ENCODE peak calls at places on chromosome 2, in four cellular contexts. F, P, U and O are unnamed samples.

GRCh38 chr2:65522922-65523321 is 90.5 kb upstream of the SPRED2 start:
- DNase-seq in P (no peak), F (no peak), U (no peak), O (no peak)

GRCh38 chr2:47401789-47402554 is 984 bp upstream of the MSH2 start:
- DNase-seq in F (no peak), P (no peak), U (no peak), O (no peak)

GRCh38 chr2:121999273-121999672 is 243.8 kb downstream of the TSN start:
- DNase-seq in U (no peak), F (no peak), P (no peak), O (peak)

GRCh38 chr2:11342561-11343343 is 1.7 kb downstream of the ROCK2 start:
- DNase-seq in P (peak), F (no peak), U (no peak), O (no peak)

GRCh38 chr2:55239656-55240222 is 7.3 kb downstream of the RPS27A start:
- DNase-seq in F (no peak), P (peak), U (no peak), O (no peak)

GRCh38 chr2:20925265-20925889 is 102.5 kb upstream of the LDAH start:
- DNase-seq in P (no peak), U (peak), F (no peak), O (peak)

GRCh38 chr2:144364988-144365738 is 154.8 kb downstream of the ZEB2 start:
- DNase-seq in U (no peak), P (no peak), F (peak), O (no peak)

GRCh38 chr2:149858916-149859634 is 271.5 kb upstream of the MMADHC start:
- DNase-seq in F (no peak), P (no peak), U (no peak), O (no peak)

GRCh38 chr2:81007104-81007503 is 702.6 kb upstream of the LRRTM1 start:
- DNase-seq in F (no peak), U (no peak), P (no peak), O (no peak)

GRCh38 chr2:151611351-151611750 is 122.9 kb downstream of the NEB start:
- DNase-seq in P (no peak), U (no peak), F (no peak), O (no peak)

GRCh38 chr2:145563752-145564615 is 1044.1 kb upstream of the ZEB2 start:
- DNase-seq in F (no peak), P (no peak), U (no peak), O (no peak)

GRCh38 chr2:229164545-229165249 is 106.4 kb downstream of the PID1 start:
- DNase-seq in F (no peak), U (no peak), P (no peak), O (no peak)

GRCh38 chr2:109609352-109610024 is 4.3 kb downstream of the SEPTIN10 start:
- DNase-seq in P (no peak), U (no peak), F (no peak), O (no peak)

GRCh38 chr2:111534816-111535803 is 348.9 kb downstream of the ANAPC1 start:
- DNase-seq in P (peak), F (no peak), U (no peak), O (no peak)

GRCh38 chr2:54613794-54614257 is 109.6 kb upstream of the EML6 start:
- DNase-seq in U (no peak), F (no peak), P (no peak), O (no peak)

GRCh38 chr2:67436221-67436620 is 39.1 kb downstream of the ETAA1 start:
- DNase-seq in U (no peak), P (no peak), F (no peak), O (no peak)

GRCh38 chr2:53403836-53404413 is 363.7 kb upstream of the CHAC2 start:
- DNase-seq in P (no peak), U (no peak), F (no peak), O (no peak)

GRCh38 chr2:19785432-19785831 is 116.4 kb downstream of the TTC32 start:
- DNase-seq in P (no peak), U (no peak), F (no peak), O (no peak)

GRCh38 chr2:149410701-149411484 is 80.5 kb downstream of the LYPD6 start:
- DNase-seq in F (no peak), P (no peak), U (no peak), O (no peak)

GRCh38 chr2:208407667-208408066 is 1.1 kb downstream of the PTH2R start:
- DNase-seq in U (peak), F (no peak), P (peak), O (no peak)

GRCh38 chr2:148875387-148876051 is 492 bp downstream of the KIF5C start:
- DNase-seq in F (no peak), P (no peak), U (no peak), O (no peak)

GRCh38 chr2:38583994-38584393 is 18.7 kb downstream of the HNRNPLL start:
- DNase-seq in P (no peak), F (no peak), U (no peak), O (no peak)

GRCh38 chr2:176140520-176141317 is 10.6 kb upstream of the HOXD4 start:
- DNase-seq in P (peak), F (peak), U (peak), O (peak)

GRCh38 chr2:205734436-205734835 is 52.1 kb downstream of the NRP2 start:
- DNase-seq in U (peak), F (no peak), P (peak), O (no peak)

DNA sequence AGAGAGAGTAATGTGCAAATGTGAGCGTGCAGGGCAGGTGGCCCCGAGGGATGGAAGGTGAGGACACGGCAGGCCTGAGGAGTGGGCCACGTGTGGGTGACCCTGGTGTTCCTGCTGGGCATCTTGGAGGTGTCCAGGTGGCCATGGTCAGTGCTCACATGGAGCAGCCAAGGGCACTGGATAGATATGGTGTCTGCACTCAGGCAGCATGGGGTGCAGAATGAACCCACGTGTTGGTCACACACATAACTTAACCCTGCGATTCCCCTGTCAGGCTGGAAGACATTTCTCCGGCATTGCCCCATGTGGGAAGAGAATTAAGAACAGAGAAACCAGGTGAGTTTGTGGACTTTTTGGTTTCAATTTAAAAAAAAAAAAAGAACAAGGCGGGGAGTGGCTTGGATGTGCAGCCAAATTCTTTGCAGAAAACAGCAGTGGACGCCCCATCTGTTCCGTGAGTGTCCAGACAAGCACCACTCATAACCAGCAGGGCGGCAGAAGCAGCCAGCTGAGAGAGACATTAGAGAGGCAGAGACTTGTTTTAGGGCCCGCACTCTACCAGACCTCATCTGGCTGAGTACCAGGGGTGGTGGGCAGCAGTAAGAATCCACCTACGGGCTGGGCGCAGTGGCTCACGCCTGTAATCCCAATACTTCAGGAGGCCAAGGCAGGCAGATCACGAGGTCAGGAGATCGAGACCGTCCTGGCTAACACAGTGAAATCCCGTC is 249.8 kb downstream of the ACKR3 start:
- DNase-seq in F (no peak), P (no peak), U (no peak), O (no peak)
- TF ChIP-seq CBX5 in F (no peak), P (no peak), U (no peak), O (no peak)

DNA sequence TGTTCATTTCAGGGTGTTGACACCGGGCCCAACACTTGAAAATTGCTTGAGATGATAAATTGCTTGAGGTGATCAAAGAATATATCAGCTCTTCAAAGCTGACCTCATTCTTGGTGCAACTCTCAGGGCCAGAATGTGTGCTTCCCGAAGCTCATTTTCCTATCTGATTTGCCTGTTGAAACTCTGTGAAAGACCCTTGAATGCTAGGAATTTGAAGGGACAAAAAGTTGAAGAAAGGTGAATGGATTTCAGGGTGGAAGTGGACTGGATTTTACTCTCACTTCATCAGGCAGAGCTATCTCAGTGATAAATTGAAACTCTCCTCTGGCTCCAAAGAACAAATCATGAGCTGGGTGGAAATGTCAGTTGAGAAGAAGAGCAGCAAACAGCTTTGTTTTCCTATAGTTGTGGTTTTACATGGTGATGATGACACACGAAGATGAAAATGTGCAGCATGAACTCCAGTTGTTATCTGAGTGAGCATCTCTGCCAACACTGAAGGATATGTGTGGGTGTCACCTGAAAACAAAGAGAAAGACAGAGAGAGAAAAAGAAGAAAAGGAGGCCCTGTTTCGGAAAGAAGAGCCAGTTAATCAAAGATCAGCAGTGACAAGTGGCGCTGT is 34.4 kb downstream of the CD28 start:
- DNase-seq in F (no peak), U (no peak), P (no peak), O (no peak)
- TF ChIP-seq CBX5 in F (no peak), U (no peak), P (no peak), O (no peak)

GRCh38 chr2:180015951-180016709 is 9.0 kb upstream of the CWC22 start:
- DNase-seq in U (no peak), P (no peak), F (no peak), O (no peak)
- TF ChIP-seq CBX5 in U (no peak), P (no peak), F (no peak), O (no peak)

GRCh38 chr2:211755187-211755586 is 783.4 kb downstream of the ERBB4 start:
- DNase-seq in F (no peak), P (no peak), U (no peak), O (no peak)

GRCh38 chr2:211756266-211756665 is 782.3 kb downstream of the ERBB4 start:
- DNase-seq in F (no peak), U (no peak), P (no peak), O (no peak)

GRCh38 chr2:211760103-211760502 is 778.5 kb downstream of the ERBB4 start:
- DNase-seq in U (no peak), F (no peak), P (no peak), O (no peak)
- TF ChIP-seq CBX5 in U (no peak), F (no peak), P (no peak), O (no peak)

GRCh38 chr2:217501887-217502286 is 500.9 kb downstream of the TNS1 start:
- DNase-seq in P (no peak), U (no peak), F (no peak), O (no peak)

GRCh38 chr2:217494572-217494971 is 508.2 kb downstream of the TNS1 start:
- DNase-seq in U (no peak), F (no peak), P (no peak), O (no peak)

GRCh38 chr2:217497850-217498377 is 504.9 kb downstream of the TNS1 start:
- DNase-seq in U (no peak), P (no peak), F (no peak), O (no peak)
- TF ChIP-seq CBX5 in U (no peak), P (no peak), F (no peak), O (no peak)

DNA sequence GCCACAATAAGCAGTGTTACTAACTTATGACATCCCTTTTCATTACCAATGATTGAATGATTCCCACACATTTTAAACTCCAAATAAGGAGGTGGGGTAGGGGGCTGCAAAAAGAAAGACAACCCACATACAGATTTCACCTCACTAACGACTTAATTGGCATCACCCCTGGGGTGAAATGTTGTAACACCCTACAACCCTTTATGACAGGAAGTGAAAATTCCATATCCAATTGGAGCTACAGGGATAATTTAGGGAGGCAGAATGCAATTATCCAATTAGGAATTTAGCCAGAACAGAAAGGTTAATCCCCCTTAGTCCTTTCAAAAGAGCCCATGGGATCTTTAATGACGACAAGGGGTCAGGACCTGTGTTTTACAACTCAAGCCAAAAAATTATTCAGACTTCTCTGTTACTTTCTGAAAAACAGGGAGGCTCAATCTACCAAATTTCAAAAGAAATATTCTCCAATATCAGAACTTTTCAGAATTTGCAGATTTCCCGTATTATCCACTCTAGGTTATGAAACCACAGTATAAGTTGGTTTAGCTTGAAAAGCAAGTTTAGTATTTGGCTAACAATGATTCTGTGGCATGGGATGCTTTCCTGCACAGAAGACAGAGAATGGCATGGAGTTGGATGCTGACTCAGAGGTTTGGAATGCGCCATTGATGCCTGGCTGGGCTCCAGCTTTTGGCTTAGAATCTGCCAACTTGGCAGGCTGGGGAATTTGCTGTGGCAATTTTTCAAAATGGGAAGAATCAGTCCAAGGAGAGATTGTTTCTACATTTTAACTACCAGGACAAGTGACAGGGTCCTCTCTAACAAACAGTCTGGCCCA is 1027.3 kb downstream of the TMEM182 start:
- DNase-seq in U (no peak), F (no peak), P (peak), O (no peak)
- TF ChIP-seq CBX5 in U (no peak), F (no peak), P (no peak), O (no peak)

GRCh38 chr2:235052514-235053354 is 100.9 kb downstream of the SH3BP4 start:
- DNase-seq in U (no peak), P (no peak), F (no peak), O (no peak)
- TF ChIP-seq CBX5 in U (no peak), P (no peak), F (no peak), O (no peak)

GRCh38 chr2:231687961-231688360 is 20.4 kb upstream of the PTMA start:
- DNase-seq in P (no peak), U (no peak), F (no peak), O (no peak)

GRCh38 chr2:231689509-231689893 is 18.8 kb upstream of the PTMA start:
- DNase-seq in U (no peak), F (no peak), P (no peak), O (no peak)

GRCh38 chr2:231687133-231687852 is 21.0 kb upstream of the PTMA start:
- DNase-seq in P (peak), F (no peak), U (peak), O (peak)

GRCh38 chr2:231686192-231687100 is 21.9 kb upstream of the PTMA start:
- DNase-seq in U (no peak), F (no peak), P (no peak), O (no peak)

GRCh38 chr2:231688616-231689508 is 19.5 kb upstream of the PTMA start:
- DNase-seq in P (no peak), F (no peak), U (no peak), O (no peak)
- TF ChIP-seq CBX5 in P (no peak), F (no peak), U (no peak), O (no peak)